ENCODE peak calls at places on chromosome 4, in four cellular contexts. T is left ventricle myocardium superior, F is dermis blood vessel endothelial cell, C is breast epithelium. Y is an unnamed sample.

GRCh38 chr4:147054241-147054902 is 108.7 kb upstream of the TTC29 start:
- DNase-seq in T (no peak), F (no peak), C (no peak), Y (no peak)

GRCh38 chr4:151931563-151931962 is 170.8 kb upstream of the GATB start:
- DNase-seq in T (no peak), F (no peak), C (no peak), Y (no peak)

GRCh38 chr4:762211-763190 is 56.9 kb downstream of the PCGF3 start:
- DNase-seq in T (peak), F (peak), C (no peak), Y (peak)

GRCh38 chr4:168304744-168305459 is 13.7 kb downstream of the DDX60 start:
- DNase-seq in T (no peak), F (no peak), C (no peak), Y (no peak)

GRCh38 chr4:108010167-108010566 is 20.5 kb downstream of the HADH start:
- DNase-seq in T (no peak), F (no peak), C (no peak), Y (no peak)

GRCh38 chr4:41256131-41256739 is 493 bp upstream of the UCHL1 start:
- DNase-seq in T (no peak), F (no peak), C (no peak), Y (no peak)

GRCh38 chr4:72352746-72353145 is 216.3 kb downstream of the ADAMTS3 start:
- DNase-seq in T (no peak), F (no peak), C (no peak), Y (no peak)

GRCh38 chr4:111283066-111283677 is 660.3 kb upstream of the PITX2 start:
- DNase-seq in T (peak), F (peak), C (peak), Y (peak)

GRCh38 chr4:723706-724105 is 18.1 kb downstream of the PCGF3 start:
- DNase-seq in T (no peak), F (no peak), C (no peak), Y (no peak)

GRCh38 chr4:68176904-68177303 is 47.2 kb upstream of the TMPRSS11F start:
- DNase-seq in T (no peak), F (no peak), C (no peak), Y (no peak)

GRCh38 chr4:40599431-40599830 is 30.2 kb downstream of the RBM47 start:
- DNase-seq in T (no peak), F (no peak), C (no peak), Y (no peak)

GRCh38 chr4:16977081-16977480 is 78.6 kb upstream of the LDB2 start:
- DNase-seq in T (no peak), F (no peak), C (no peak), Y (no peak)

GRCh38 chr4:170697845-170698244 is 608.1 kb upstream of the AADAT start:
- DNase-seq in T (no peak), F (no peak), C (no peak), Y (no peak)

GRCh38 chr4:86472377-86473019 is 112.6 kb upstream of the MAPK10 start:
- DNase-seq in T (no peak), F (no peak), C (no peak), Y (no peak)

GRCh38 chr4:110344165-110344564 is 131.8 kb upstream of the ENPEP start:
- DNase-seq in T (no peak), F (no peak), C (no peak), Y (no peak)

GRCh38 chr4:7785017-7785416 is 154.6 kb downstream of the AFAP1 start:
- DNase-seq in T (no peak), F (peak), C (no peak), Y (peak)

GRCh38 chr4:48254381-48255072 is 15.1 kb downstream of the TEC start:
- DNase-seq in T (peak), F (no peak), C (no peak), Y (no peak)

GRCh38 chr4:176548571-176548970 is 228.8 kb downstream of the SPCS3 start:
- DNase-seq in T (no peak), F (no peak), C (no peak), Y (no peak)

GRCh38 chr4:8542776-8543525 is 37.2 kb upstream of the GPR78 start:
- DNase-seq in T (peak), F (no peak), C (no peak), Y (no peak)

GRCh38 chr4:100420571-100420970 is 97.3 kb downstream of the EMCN start:
- DNase-seq in T (no peak), F (no peak), C (no peak), Y (no peak)

GRCh38 chr4:2818351-2818939 is 25.2 kb upstream of the ADD1 start:
- DNase-seq in T (peak), F (no peak), C (no peak), Y (no peak)

GRCh38 chr4:78131403-78131802 is 74.3 kb downstream of the FRAS1 start:
- DNase-seq in T (peak), F (no peak), C (no peak), Y (no peak)

GRCh38 chr4:94976371-94977011 is 218.7 kb downstream of the BMPR1B start:
- DNase-seq in T (no peak), F (no peak), C (no peak), Y (peak)

GRCh38 chr4:147381749-147382148 is 99.1 kb upstream of the EDNRA start:
- DNase-seq in T (no peak), F (no peak), C (no peak), Y (no peak)

GRCh38 chr4:99356992-99357391 is 4.4 kb upstream of the ADH1C start:
- DNase-seq in T (no peak), F (no peak), C (no peak), Y (no peak)

GRCh38 chr4:168129046-168129772 is 36.9 kb downstream of the ANXA10 start:
- DNase-seq in T (no peak), F (no peak), C (no peak), Y (no peak)

GRCh38 chr4:139768913-139769312 is 103.3 kb downstream of the MGST2 start:
- DNase-seq in T (no peak), F (no peak), C (no peak), Y (no peak)

GRCh38 chr4:108426493-108426892 is 193.9 kb upstream of the RPL34 start:
- DNase-seq in T (no peak), F (no peak), C (no peak), Y (no peak)

GRCh38 chr4:107825072-107825789 is 499 bp downstream of the SGMS2 start:
- DNase-seq in T (peak), F (peak), C (peak), Y (peak)

GRCh38 chr4:99946346-99947189 is at the start of gene DNAJB14:
- DNase-seq in T (peak), F (peak), C (peak), Y (peak)

GRCh38 chr4:8260656-8261111 is 8.9 kb upstream of the HTRA3 start:
- DNase-seq in T (no peak), F (peak), C (peak), Y (no peak)

GRCh38 chr4:25948051-25948450 is 34.0 kb downstream of the SMIM20 start:
- DNase-seq in T (no peak), F (no peak), C (no peak), Y (no peak)

GRCh38 chr4:153393397-153393796 is 48.9 kb downstream of the MND1 start:
- DNase-seq in T (no peak), F (no peak), C (no peak), Y (no peak)

GRCh38 chr4:181213562-181213961 is 1029.6 kb upstream of the TENM3 start:
- DNase-seq in T (no peak), F (no peak), C (no peak), Y (no peak)

GRCh38 chr4:7854697-7855370 is 84.8 kb downstream of the AFAP1 start:
- DNase-seq in T (no peak), F (peak), C (no peak), Y (no peak)

Y was measured in lung microvascular endothelial cell.